ENCODE peak calls at places on chromosome 20, in ten cellular contexts. G is Panc1, U is K562, K is HepG2, O is breast epithelium, A is prostate gland, C is spleen, X is sigmoid colon, Y is transverse colon, M is GM12892. H is an unnamed sample.

GRCh38 chr20:62876826-62877728 is 15.5 kb upstream of the TCFL5 start:
- DNase-seq in G (no peak), U (no peak), K (no peak), O (peak; percentile 58), A (no peak), C (peak; percentile 87), X (peak; percentile 94), Y (peak; percentile 50), M (no peak), H (peak; percentile 83)

GRCh38 chr20:17533396-17533795 is 2.2 kb upstream of the BFSP1 start:
- DNase-seq in G (no peak), U (peak; percentile 35), K (peak; percentile 71), O (no peak), A (no peak), C (no peak), X (no peak), Y (no peak), M (no peak), H (no peak)

GRCh38 chr20:20614391-20614790 is 98.1 kb downstream of the RALGAPA2 start:
- DNase-seq in G (no peak), U (no peak), K (no peak), O (no peak), A (no peak), C (no peak), X (no peak), Y (no peak), M (no peak), H (no peak)

GRCh38 chr20:56572178-56572577 is 39.1 kb downstream of the FAM209B start:
- DNase-seq in G (no peak), U (no peak), K (no peak), O (no peak), A (no peak), C (no peak), X (no peak), Y (no peak), M (no peak), H (no peak)

GRCh38 chr20:8183526-8183925 is 51.5 kb downstream of the PLCB1 start:
- DNase-seq in G (no peak), U (no peak), K (no peak), O (no peak), A (no peak), C (no peak), X (no peak), Y (no peak), M (no peak), H (no peak)

GRCh38 chr20:35791823-35792222 is 20.0 kb downstream of the PHF20 start:
- DNase-seq in G (no peak), U (no peak), K (no peak), O (no peak), A (no peak), C (peak; percentile 21), X (no peak), Y (no peak), M (no peak), H (no peak)

GRCh38 chr20:24163501-24163900 is 174.9 kb upstream of the GGTLC1 start:
- DNase-seq in G (no peak), U (no peak), K (no peak), O (no peak), A (no peak), C (no peak), X (no peak), Y (no peak), M (no peak), H (no peak)

GRCh38 chr20:25081065-25081729 is 744 bp downstream of the VSX1 start:
- DNase-seq in G (no peak), U (peak; percentile 14), K (no peak), O (no peak), A (no peak), C (peak; percentile 64), X (no peak), Y (no peak), M (no peak), H (no peak)

GRCh38 chr20:34680586-34680985 is 3.7 kb upstream of the PIGU start:
- DNase-seq in G (no peak), U (no peak), K (no peak), O (no peak), A (no peak), C (no peak), X (no peak), Y (no peak), M (no peak), H (no peak)

GRCh38 chr20:41408131-41408789 is 41.6 kb upstream of the EMILIN3 start:
- DNase-seq in G (no peak), U (no peak), K (no peak), O (no peak), A (no peak), C (no peak), X (no peak), Y (peak; percentile 47), M (no peak), H (no peak)

GRCh38 chr20:41405436-41405835 is 38.8 kb upstream of the EMILIN3 start:
- DNase-seq in G (no peak), U (no peak), K (no peak), O (no peak), A (no peak), C (no peak), X (no peak), Y (no peak), M (no peak), H (no peak)

GRCh38 chr20:41407617-41408016 is 41.0 kb upstream of the EMILIN3 start:
- DNase-seq in G (no peak), U (peak; percentile 53), K (no peak), O (no peak), A (no peak), C (no peak), X (no peak), Y (peak; percentile 19), M (no peak), H (no peak)

GRCh38 chr20:41406307-41406706 is 39.7 kb upstream of the EMILIN3 start:
- DNase-seq in G (no peak), U (no peak), K (no peak), O (no peak), A (no peak), C (no peak), X (no peak), Y (no peak), M (no peak), H (no peak)

DNA sequence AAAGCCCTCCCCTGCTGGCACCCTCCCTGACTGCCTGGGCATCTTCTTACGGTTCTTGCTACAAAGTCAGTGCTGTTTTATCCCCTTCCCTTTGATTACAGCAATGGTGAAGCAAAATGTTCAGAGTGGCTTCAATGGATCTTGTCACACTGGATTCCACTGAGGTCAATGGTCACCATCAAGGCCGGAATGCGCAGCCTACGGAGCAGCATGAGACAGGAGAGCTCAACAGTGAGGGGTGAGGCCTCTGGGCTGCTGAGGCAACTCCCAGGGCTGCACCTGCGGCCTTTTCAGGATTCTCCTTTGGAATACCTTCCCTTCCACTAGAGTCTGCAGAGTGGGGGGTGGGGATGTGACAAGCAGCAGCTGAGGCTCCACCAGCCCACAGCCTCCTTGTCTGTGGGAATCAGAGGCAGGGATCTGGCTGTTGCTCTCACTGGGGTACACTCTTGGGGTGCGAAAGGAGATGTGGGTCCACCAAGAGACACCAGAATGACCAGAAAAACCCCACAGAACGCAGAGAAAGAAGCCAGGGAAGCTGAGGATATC is 40.4 kb upstream of the EMILIN3 start:
- DNase-seq in G (no peak), U (no peak), K (no peak), O (no peak), A (no peak), C (no peak), X (no peak), Y (no peak), M (no peak), H (no peak)
- TF ChIP-seq POLR2AphosphoS5 in G (no peak), U (no peak), K (no peak), O (no peak), A (no peak), C (no peak), X (no peak), Y (no peak), M (no peak), H (no peak)

DNA sequence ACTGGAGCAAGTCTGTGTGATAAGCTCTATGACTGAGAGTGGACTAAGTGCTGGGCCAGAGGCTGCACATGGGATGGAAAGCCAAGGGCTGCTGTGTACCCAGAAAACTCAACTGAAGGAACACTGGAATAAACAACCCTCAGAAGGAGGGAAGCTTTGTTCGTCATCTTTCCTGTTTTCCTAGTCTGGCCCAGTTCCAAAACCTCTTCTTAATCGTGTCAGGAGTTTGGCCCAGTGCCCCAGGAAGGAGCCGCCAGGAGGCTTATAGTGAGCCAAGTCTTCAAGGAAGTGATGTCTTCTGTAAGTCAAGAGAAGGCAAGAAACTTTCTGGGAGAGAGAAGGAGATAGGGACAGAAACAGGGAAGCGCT is 23.3 kb upstream of the TOP1 start:
- DNase-seq in G (no peak), U (peak; percentile 51), K (no peak), O (peak; percentile 93), A (peak; percentile 94), C (no peak), X (peak; percentile 97), Y (peak; percentile 87), M (no peak), H (peak; percentile 93)
- TF ChIP-seq POLR2AphosphoS5 in G (no peak), U (no peak), K (no peak), O (peak; percentile 77), A (peak; percentile 94), C (peak; percentile 70), X (peak; percentile 74), Y (peak; percentile 74), M (no peak), H (no peak)

GRCh38 chr20:432677-433299 is 24.7 kb downstream of the RBCK1 start:
- DNase-seq in G (no peak), U (no peak), K (no peak), O (no peak), A (no peak), C (no peak), X (no peak), Y (no peak), M (no peak), H (no peak)
- TF ChIP-seq POLR2AphosphoS5 in G (no peak), U (no peak), K (no peak), O (no peak), A (no peak), C (no peak), X (no peak), Y (no peak), M (no peak), H (no peak)

GRCh38 chr20:50642288-50642803 is 49.0 kb downstream of the RIPOR3 start:
- DNase-seq in G (no peak), U (peak; percentile 50), K (no peak), O (no peak), A (no peak), C (no peak), X (no peak), Y (no peak), M (no peak), H (no peak)

GRCh38 chr20:50648651-50649050 is 42.7 kb downstream of the RIPOR3 start:
- DNase-seq in G (no peak), U (no peak), K (no peak), O (no peak), A (no peak), C (no peak), X (no peak), Y (no peak), M (no peak), H (no peak)

GRCh38 chr20:50645253-50646068 is 45.9 kb downstream of the RIPOR3 start:
- DNase-seq in G (peak; percentile 98), U (peak; percentile 41), K (peak; percentile 100), O (peak; percentile 93), A (peak; percentile 51), C (no peak), X (peak; percentile 97), Y (peak; percentile 71), M (no peak), H (no peak)

GRCh38 chr20:50649587-50649986 is 41.8 kb downstream of the RIPOR3 start:
- DNase-seq in G (no peak), U (no peak), K (no peak), O (no peak), A (no peak), C (no peak), X (no peak), Y (no peak), M (no peak), H (no peak)

GRCh38 chr20:50646483-50646996 is 44.8 kb downstream of the RIPOR3 start:
- DNase-seq in G (no peak), U (no peak), K (no peak), O (no peak), A (no peak), C (no peak), X (no peak), Y (no peak), M (no peak), H (no peak)
- TF ChIP-seq POLR2AphosphoS5 in G (no peak), U (no peak), K (no peak), O (peak; percentile 25), A (no peak), C (no peak), X (peak; percentile 79), Y (peak; percentile 76), M (no peak), H (no peak)